ENCODE peak calls at places on chromosomes 11 and 22, in four cellular contexts. S is Calu3; D is stimulated activated CD4-positive, alpha-beta T cell treated with anti-CD3 and anti-CD28 coated beads, TNF-alpha, amount 100 ng/mL, for 1 hour; A is mammary epithelial cell. T is an unnamed sample.

GRCh38 chr11:124627546-124627945 is 4.9 kb downstream of the TBRG1 start:
- DNase-seq in S (no peak), D (no peak), A (no peak), T (no peak)

GRCh38 chr22:44928064-44928463 is 81.7 kb downstream of the PHF21B start:
- DNase-seq in S (no peak), A (no peak), D (no peak), T (no peak)

GRCh38 chr11:108620958-108621772 is 27.6 kb upstream of the EXPH5 start:
- DNase-seq in D (no peak), S (no peak), A (peak; percentile 78), T (no peak)

GRCh38 chr22:37638351-37639069 is 959 bp upstream of the SH3BP1 start:
- DNase-seq in A (no peak), S (no peak), D (no peak), T (peak; percentile 3)

GRCh38 chr11:33598426-33599069 is 102.1 kb downstream of the C11orf91 start:
- DNase-seq in S (no peak), A (no peak), D (no peak), T (no peak)

GRCh38 chr11:68914761-68915160 is 11.1 kb downstream of the IGHMBP2 start:
- DNase-seq in S (no peak), D (no peak), A (no peak), T (no peak)

GRCh38 chr11:35750315-35750714 is 87.7 kb downstream of the TRIM44 start:
- DNase-seq in D (no peak), S (no peak), A (no peak), T (no peak)

GRCh38 chr22:39368402-39368801 is 18.6 kb downstream of the SYNGR1 start:
- DNase-seq in A (no peak), D (no peak), S (no peak), T (no peak)

GRCh38 chr11:128603003-128603715 is 15.8 kb upstream of the ETS1 start:
- DNase-seq in D (no peak), A (no peak), S (no peak), T (no peak)

GRCh38 chr11:71397961-71398360 is 50.2 kb downstream of the DHCR7 start:
- DNase-seq in A (no peak), S (no peak), D (no peak), T (no peak)

GRCh38 chr22:44202261-44202789 is 21.6 kb downstream of the PARVG start:
- DNase-seq in D (no peak), S (no peak), A (no peak), T (no peak)

GRCh38 chr11:107202189-107202588 is 183.9 kb upstream of the GUCY1A2 start:
- DNase-seq in A (no peak), S (no peak), D (no peak), T (no peak)

GRCh38 chr22:46800102-46800857 is 37.8 kb downstream of the TBC1D22A start:
- DNase-seq in A (no peak), S (no peak), D (no peak), T (no peak)

GRCh38 chr11:126329644-126330200 is 25.8 kb upstream of the ST3GAL4 start:
- DNase-seq in S (no peak), A (no peak), D (no peak), T (no peak)

GRCh38 chr11:57546869-57547518 is 9.6 kb downstream of the SMTNL1 start:
- DNase-seq in S (no peak), D (no peak), A (peak; percentile 42), T (no peak)

GRCh38 chr11:125460275-125460674 is 35.8 kb downstream of the FEZ1 start:
- DNase-seq in S (no peak), A (no peak), D (no peak), T (no peak)

GRCh38 chr11:106473089-106473722 is 395.7 kb downstream of the AASDHPPT start:
- DNase-seq in D (no peak), S (no peak), A (no peak), T (no peak)

GRCh38 chr11:35126000-35126878 is 12.7 kb upstream of the CD44 start:
- DNase-seq in S (no peak), A (no peak), D (no peak), T (no peak)

GRCh38 chr11:68142441-68143309 is 21.5 kb upstream of the CHKA start:
- DNase-seq in D (no peak), A (no peak), S (no peak), T (no peak)

GRCh38 chr11:35918716-35919115 is 25.1 kb upstream of the LDLRAD3 start:
- DNase-seq in A (no peak), S (no peak), D (no peak), T (no peak)

GRCh38 chr11:99422581-99423434 is 402.1 kb downstream of the CNTN5 start:
- DNase-seq in D (no peak), S (no peak), A (no peak), T (no peak)

GRCh38 chr11:14500181-14500651 is 605 bp upstream of the COPB1 start:
- DNase-seq in S (peak; percentile 56), A (peak; percentile 40), D (no peak), T (peak; percentile 86)

GRCh38 chr11:92941676-92942571 is 27.5 kb upstream of the MTNR1B start:
- DNase-seq in A (peak; percentile 33), D (no peak), S (peak; percentile 5), T (peak; percentile 84)

GRCh38 chr11:80595011-80595410 is 1154.2 kb upstream of the TENM4 start:
- DNase-seq in D (no peak), S (no peak), A (peak; percentile 49), T (no peak)

GRCh38 chr22:38718414-38718813 is 12.7 kb downstream of the GTPBP1 start:
- DNase-seq in S (peak; percentile 77), D (no peak), A (peak; percentile 76), T (no peak)

GRCh38 chr22:50530857-50531545 is 1.2 kb upstream of the TYMP start:
- DNase-seq in D (peak; percentile 53), S (peak; percentile 85), A (peak; percentile 56), T (peak; percentile 73)

GRCh38 chr22:29636751-29637150 is 33.3 kb downstream of the NF2 start:
- DNase-seq in S (no peak), D (no peak), A (no peak), T (no peak)

GRCh38 chr11:47426062-47426956 is at the start of gene PSMC3:
- DNase-seq in S (peak; percentile 99), D (peak; percentile 96), A (peak; percentile 95), T (peak; percentile 96)

GRCh38 chr11:5367461-5368074 is 16.0 kb upstream of the OR51M1 start:
- DNase-seq in A (no peak), D (no peak), S (no peak), T (no peak)

GRCh38 chr22:30265131-30265720 is 1.4 kb downstream of the OSM start:
- DNase-seq in S (no peak), D (no peak), A (no peak), T (no peak)

GRCh38 chr11:56473252-56473651 is at the start of gene OR5M3:
- DNase-seq in D (no peak), S (no peak), A (no peak), T (no peak)

GRCh38 chr11:110525883-110526282 is 96.1 kb downstream of the FDX1 start:
- DNase-seq in D (no peak), A (peak; percentile 97), S (no peak), T (no peak)

GRCh38 chr22:37383342-37383741 is 43.9 kb downstream of the ELFN2 start:
- DNase-seq in S (no peak), D (no peak), A (no peak), T (no peak)

GRCh38 chr22:30236875-30237274 is 9.7 kb downstream of the LIF start:
- DNase-seq in A (no peak), D (no peak), S (no peak), T (no peak)

GRCh38 chr11:76803023-76803422 is 19.9 kb downstream of the TSKU start:
- DNase-seq in A (no peak), S (no peak), D (no peak), T (no peak)

GRCh38 chr22:24030186-24030702 is 19.1 kb downstream of the CABIN1 start:
- DNase-seq in S (no peak), A (no peak), D (no peak), T (no peak)

GRCh38 chr22:19571207-19571795 is 47.1 kb upstream of the CLDN5 start:
- DNase-seq in A (no peak), S (no peak), D (no peak), T (no peak)